ENCODE peak calls at places on chromosomes 1 and 21, in ten cellular contexts. One of them, this sample, is unnamed.

GRCh38 chr1:8497196-8497878 is 179.4 kb downstream of the SLC45A1 start:
- DNase-seq in fibroblast of lung: peak; percentile 88
- DNase-seq in IMR-90: peak; percentile 74
- DNase-seq in astrocyte: no peak
- DNase-seq in H9: no peak
- DNase-seq in mesenchymal stem cell: peak; percentile 94
- DNase-seq in A549: peak; percentile 28
- DNase-seq in neuronal stem cell: no peak
- DNase-seq in HCT116: no peak
- DNase-seq in hepatocyte: no peak
- DNase-seq in this sample: peak; percentile 86

GRCh38 chr1:153465728-153466625 is 5.5 kb upstream of the S100A7 start:
- DNase-seq in HCT116: peak; percentile 32
- DNase-seq in H9: peak; percentile 81
- DNase-seq in IMR-90: peak; percentile 8
- DNase-seq in fibroblast of lung: peak; percentile 29
- DNase-seq in astrocyte: no peak
- DNase-seq in neuronal stem cell: peak; percentile 23
- DNase-seq in hepatocyte: peak; percentile 50
- DNase-seq in mesenchymal stem cell: peak; percentile 11
- DNase-seq in A549: peak; percentile 58
- DNase-seq in this sample: peak; percentile 88

GRCh38 chr1:231612393-231613089 is 14.0 kb upstream of the DISC1 start:
- DNase-seq in H9: no peak
- DNase-seq in hepatocyte: no peak
- DNase-seq in fibroblast of lung: no peak
- DNase-seq in astrocyte: no peak
- DNase-seq in A549: no peak
- DNase-seq in mesenchymal stem cell: no peak
- DNase-seq in HCT116: no peak
- DNase-seq in IMR-90: no peak
- DNase-seq in neuronal stem cell: no peak
- DNase-seq in this sample: no peak

GRCh38 chr21:32812035-32812434 is 40.5 kb upstream of the PAXBP1 start:
- DNase-seq in IMR-90: peak; percentile 10
- DNase-seq in fibroblast of lung: no peak
- DNase-seq in H9: no peak
- DNase-seq in A549: no peak
- DNase-seq in astrocyte: peak; percentile 27
- DNase-seq in HCT116: no peak
- DNase-seq in mesenchymal stem cell: no peak
- DNase-seq in neuronal stem cell: no peak
- DNase-seq in hepatocyte: no peak
- DNase-seq in this sample: peak; percentile 58

GRCh38 chr1:19922015-19922688 is 1.3 kb downstream of the PLA2G2E start:
- DNase-seq in IMR-90: no peak
- DNase-seq in A549: no peak
- DNase-seq in hepatocyte: no peak
- DNase-seq in HCT116: no peak
- DNase-seq in neuronal stem cell: no peak
- DNase-seq in astrocyte: no peak
- DNase-seq in mesenchymal stem cell: no peak
- DNase-seq in H9: no peak
- DNase-seq in fibroblast of lung: no peak
- DNase-seq in this sample: peak; percentile 73

GRCh38 chr1:43267291-43267805 is 2.4 kb upstream of the TMEM125 start:
- DNase-seq in neuronal stem cell: no peak
- DNase-seq in astrocyte: peak; percentile 68
- DNase-seq in A549: no peak
- DNase-seq in mesenchymal stem cell: peak; percentile 35
- DNase-seq in fibroblast of lung: peak; percentile 57
- DNase-seq in H9: peak; percentile 28
- DNase-seq in HCT116: no peak
- DNase-seq in hepatocyte: peak; percentile 46
- DNase-seq in IMR-90: peak; percentile 84
- DNase-seq in this sample: peak; percentile 86

GRCh38 chr1:205589618-205590456 is 42.0 kb downstream of the ELK4 start:
- DNase-seq in A549: no peak
- DNase-seq in mesenchymal stem cell: no peak
- DNase-seq in H9: no peak
- DNase-seq in HCT116: no peak
- DNase-seq in astrocyte: no peak
- DNase-seq in IMR-90: no peak
- DNase-seq in neuronal stem cell: no peak
- DNase-seq in hepatocyte: no peak
- DNase-seq in fibroblast of lung: no peak
- DNase-seq in this sample: peak; percentile 13

GRCh38 chr1:18072066-18072465 is 35.5 kb upstream of the IGSF21 start:
- DNase-seq in IMR-90: no peak
- DNase-seq in hepatocyte: no peak
- DNase-seq in HCT116: no peak
- DNase-seq in A549: no peak
- DNase-seq in astrocyte: no peak
- DNase-seq in fibroblast of lung: no peak
- DNase-seq in neuronal stem cell: no peak
- DNase-seq in H9: no peak
- DNase-seq in mesenchymal stem cell: no peak
- DNase-seq in this sample: no peak

GRCh38 chr1:106889054-106889453 is 167.4 kb upstream of the PRMT6 start:
- DNase-seq in hepatocyte: no peak
- DNase-seq in IMR-90: no peak
- DNase-seq in A549: no peak
- DNase-seq in H9: no peak
- DNase-seq in neuronal stem cell: no peak
- DNase-seq in HCT116: no peak
- DNase-seq in fibroblast of lung: no peak
- DNase-seq in astrocyte: no peak
- DNase-seq in mesenchymal stem cell: no peak
- DNase-seq in this sample: no peak

GRCh38 chr1:246280551-246280950 is 226.5 kb downstream of the SMYD3 start:
- DNase-seq in hepatocyte: peak; percentile 41
- DNase-seq in neuronal stem cell: no peak
- DNase-seq in fibroblast of lung: peak; percentile 63
- DNase-seq in H9: no peak
- DNase-seq in IMR-90: peak; percentile 60
- DNase-seq in A549: peak; percentile 40
- DNase-seq in astrocyte: no peak
- DNase-seq in mesenchymal stem cell: peak; percentile 48
- DNase-seq in HCT116: peak; percentile 10
- DNase-seq in this sample: no peak

GRCh38 chr1:59645893-59646292 is 168.9 kb upstream of the HOOK1 start:
- DNase-seq in mesenchymal stem cell: no peak
- DNase-seq in HCT116: no peak
- DNase-seq in A549: no peak
- DNase-seq in neuronal stem cell: no peak
- DNase-seq in IMR-90: peak; percentile 80
- DNase-seq in astrocyte: peak; percentile 75
- DNase-seq in hepatocyte: no peak
- DNase-seq in fibroblast of lung: peak; percentile 72
- DNase-seq in H9: no peak
- DNase-seq in this sample: no peak

GRCh38 chr1:63454269-63454668 is 68.8 kb downstream of the ITGB3BP start:
- DNase-seq in H9: no peak
- DNase-seq in A549: peak; percentile 11
- DNase-seq in hepatocyte: peak; percentile 21
- DNase-seq in neuronal stem cell: no peak
- DNase-seq in mesenchymal stem cell: peak; percentile 12
- DNase-seq in astrocyte: no peak
- DNase-seq in fibroblast of lung: peak; percentile 65
- DNase-seq in IMR-90: peak; percentile 43
- DNase-seq in HCT116: no peak
- DNase-seq in this sample: no peak

GRCh38 chr1:33241866-33242265 is 14.4 kb upstream of the ZNF362 start:
- DNase-seq in hepatocyte: no peak
- DNase-seq in IMR-90: no peak
- DNase-seq in A549: no peak
- DNase-seq in mesenchymal stem cell: no peak
- DNase-seq in astrocyte: no peak
- DNase-seq in fibroblast of lung: no peak
- DNase-seq in H9: no peak
- DNase-seq in neuronal stem cell: no peak
- DNase-seq in HCT116: no peak
- DNase-seq in this sample: no peak

GRCh38 chr1:245495681-245496080 is 340.9 kb downstream of the KIF26B start:
- DNase-seq in astrocyte: no peak
- DNase-seq in IMR-90: no peak
- DNase-seq in hepatocyte: no peak
- DNase-seq in mesenchymal stem cell: no peak
- DNase-seq in A549: no peak
- DNase-seq in neuronal stem cell: no peak
- DNase-seq in fibroblast of lung: no peak
- DNase-seq in H9: no peak
- DNase-seq in HCT116: no peak
- DNase-seq in this sample: no peak

GRCh38 chr1:165455111-165455510 is 10.2 kb upstream of the RXRG start:
- DNase-seq in HCT116: no peak
- DNase-seq in fibroblast of lung: no peak
- DNase-seq in A549: no peak
- DNase-seq in astrocyte: no peak
- DNase-seq in neuronal stem cell: no peak
- DNase-seq in hepatocyte: no peak
- DNase-seq in IMR-90: no peak
- DNase-seq in H9: no peak
- DNase-seq in mesenchymal stem cell: no peak
- DNase-seq in this sample: no peak
- H3K27ac ChIP-seq in HCT116: no peak overlapping the region
- H3K27ac ChIP-seq in fibroblast of lung: no peak overlapping the region
- H3K27ac ChIP-seq in A549: no peak overlapping the region
- H3K27ac ChIP-seq in astrocyte: no peak overlapping the region
- H3K27ac ChIP-seq in neuronal stem cell: no peak overlapping the region
- H3K27ac ChIP-seq in hepatocyte: no peak overlapping the region
- H3K27ac ChIP-seq in IMR-90: no peak overlapping the region
- H3K27ac ChIP-seq in H9: no peak overlapping the region
- H3K27ac ChIP-seq in mesenchymal stem cell: no peak overlapping the region
- H3K27ac ChIP-seq in this sample: no peak overlapping the region

GRCh38 chr1:187641015-187641414 is 812.3 kb downstream of the PLA2G4A start:
- DNase-seq in neuronal stem cell: no peak
- DNase-seq in IMR-90: no peak
- DNase-seq in A549: no peak
- DNase-seq in H9: peak; percentile 71
- DNase-seq in mesenchymal stem cell: no peak
- DNase-seq in astrocyte: no peak
- DNase-seq in HCT116: no peak
- DNase-seq in fibroblast of lung: no peak
- DNase-seq in hepatocyte: peak; percentile 30
- DNase-seq in this sample: no peak
- H3K4me2 ChIP-seq in neuronal stem cell: no peak overlapping the region
- H3K4me2 ChIP-seq in IMR-90: no peak overlapping the region
- H3K4me2 ChIP-seq in A549: no peak overlapping the region
- H3K4me2 ChIP-seq in H9: no peak overlapping the region
- H3K4me2 ChIP-seq in mesenchymal stem cell: no peak overlapping the region
- H3K4me2 ChIP-seq in astrocyte: no peak overlapping the region
- H3K4me2 ChIP-seq in HCT116: no peak overlapping the region
- H3K4me2 ChIP-seq in fibroblast of lung: no peak overlapping the region
- H3K4me2 ChIP-seq in hepatocyte: peak overlapping the region; percentile 61
- H3K4me2 ChIP-seq in this sample: no peak overlapping the region

GRCh38 chr1:159848316-159848715 is 14.1 kb downstream of the VSIG8 start:
- DNase-seq in HCT116: no peak
- DNase-seq in hepatocyte: no peak
- DNase-seq in IMR-90: no peak
- DNase-seq in mesenchymal stem cell: no peak
- DNase-seq in H9: no peak
- DNase-seq in fibroblast of lung: no peak
- DNase-seq in A549: no peak
- DNase-seq in astrocyte: no peak
- DNase-seq in neuronal stem cell: no peak
- DNase-seq in this sample: no peak
- H3K27ac ChIP-seq in HCT116: no peak overlapping the region
- H3K27ac ChIP-seq in hepatocyte: no peak overlapping the region
- H3K27ac ChIP-seq in IMR-90: no peak overlapping the region
- H3K27ac ChIP-seq in mesenchymal stem cell: no peak overlapping the region
- H3K27ac ChIP-seq in H9: no peak overlapping the region
- H3K27ac ChIP-seq in fibroblast of lung: no peak overlapping the region
- H3K27ac ChIP-seq in A549: peak overlapping the region; percentile 29
- H3K27ac ChIP-seq in astrocyte: peak overlapping the region; percentile 90
- H3K27ac ChIP-seq in neuronal stem cell: no peak overlapping the region
- H3K27ac ChIP-seq in this sample: no peak overlapping the region

GRCh38 chr1:1232801-1233566 is 947 bp downstream of the B3GALT6 start:
- DNase-seq in mesenchymal stem cell: no peak
- DNase-seq in HCT116: no peak
- DNase-seq in IMR-90: no peak
- DNase-seq in neuronal stem cell: no peak
- DNase-seq in hepatocyte: no peak
- DNase-seq in astrocyte: no peak
- DNase-seq in fibroblast of lung: no peak
- DNase-seq in A549: no peak
- DNase-seq in H9: no peak
- DNase-seq in this sample: no peak

GRCh38 chr1:1235016-1235744 is 3.1 kb downstream of the B3GALT6 start:
- DNase-seq in A549: no peak
- DNase-seq in neuronal stem cell: no peak
- DNase-seq in HCT116: no peak
- DNase-seq in astrocyte: no peak
- DNase-seq in hepatocyte: no peak
- DNase-seq in IMR-90: no peak
- DNase-seq in fibroblast of lung: no peak
- DNase-seq in mesenchymal stem cell: no peak
- DNase-seq in H9: no peak
- DNase-seq in this sample: no peak

GRCh38 chr1:1236176-1236763 is 4.2 kb downstream of the B3GALT6 start:
- DNase-seq in A549: no peak
- DNase-seq in HCT116: no peak
- DNase-seq in H9: no peak
- DNase-seq in neuronal stem cell: no peak
- DNase-seq in fibroblast of lung: no peak
- DNase-seq in astrocyte: no peak
- DNase-seq in IMR-90: no peak
- DNase-seq in mesenchymal stem cell: no peak
- DNase-seq in hepatocyte: no peak
- DNase-seq in this sample: no peak

GRCh38 chr1:1233567-1233892 is 1.5 kb downstream of the B3GALT6 start:
- DNase-seq in IMR-90: no peak
- DNase-seq in fibroblast of lung: no peak
- DNase-seq in mesenchymal stem cell: no peak
- DNase-seq in HCT116: no peak
- DNase-seq in A549: no peak
- DNase-seq in astrocyte: no peak
- DNase-seq in H9: no peak
- DNase-seq in neuronal stem cell: no peak
- DNase-seq in hepatocyte: no peak
- DNase-seq in this sample: no peak

DNA sequence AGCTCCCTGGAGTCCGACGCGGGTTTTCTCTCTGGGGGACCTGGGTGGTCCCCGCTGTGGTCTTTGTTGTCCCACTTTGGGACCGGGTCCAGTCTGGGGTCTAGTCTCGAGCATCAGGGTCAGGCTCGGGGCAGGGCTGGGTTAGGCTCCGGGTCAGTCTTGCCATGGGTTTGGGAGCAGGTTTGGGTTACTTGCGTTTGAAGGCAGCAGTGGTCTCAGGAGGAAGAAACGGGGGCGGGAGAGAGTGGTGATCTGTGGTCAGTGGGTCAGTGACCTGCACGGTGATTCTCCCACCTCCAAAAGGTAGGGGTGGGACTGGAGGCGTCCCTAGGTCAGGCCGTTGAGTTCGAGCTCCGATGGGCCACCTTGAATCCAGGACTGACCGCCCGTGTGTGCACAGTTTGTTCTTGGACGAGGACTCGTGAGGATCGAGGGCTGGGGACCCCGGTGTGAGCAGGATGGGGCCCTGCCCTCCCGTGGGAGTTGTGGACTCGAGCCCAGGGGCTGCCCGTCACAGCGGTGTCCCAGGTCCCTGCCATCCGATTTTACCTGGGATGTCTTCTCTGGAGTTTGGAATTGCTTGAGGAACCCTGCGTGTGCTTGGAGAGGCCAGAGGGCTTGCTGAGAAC is 2.3 kb downstream of the B3GALT6 start:
- DNase-seq in IMR-90: no peak
- DNase-seq in hepatocyte: no peak
- DNase-seq in mesenchymal stem cell: no peak
- DNase-seq in fibroblast of lung: no peak
- DNase-seq in A549: no peak
- DNase-seq in H9: no peak
- DNase-seq in astrocyte: no peak
- DNase-seq in HCT116: no peak
- DNase-seq in neuronal stem cell: no peak
- DNase-seq in this sample: no peak
- H3K4me2 ChIP-seq in IMR-90: no peak overlapping the region
- H3K4me2 ChIP-seq in hepatocyte: no peak overlapping the region
- H3K4me2 ChIP-seq in mesenchymal stem cell: no peak overlapping the region
- H3K4me2 ChIP-seq in fibroblast of lung: no peak overlapping the region
- H3K4me2 ChIP-seq in A549: no peak overlapping the region
- H3K4me2 ChIP-seq in H9: no peak overlapping the region
- H3K4me2 ChIP-seq in astrocyte: peak overlapping the region; percentile 77
- H3K4me2 ChIP-seq in HCT116: no peak overlapping the region
- H3K4me2 ChIP-seq in neuronal stem cell: no peak overlapping the region
- H3K4me2 ChIP-seq in this sample: no peak overlapping the region

This sample was measured in osteoblast.